ENCODE peak calls at places on chromosomes 3 and 15, in four cellular contexts. One of them, this sample, is unnamed.

GRCh38 chr3:52983336-52983807 is 62.5 kb downstream of the SFMBT1 start:
- DNase-seq in esophagus squamous epithelium: no peak
- DNase-seq in neural crest cell: no peak
- DNase-seq in mammary epithelial cell: no peak
- DNase-seq in this sample: peak

GRCh38 chr3:8278448-8278847 is 223.2 kb upstream of the LMCD1 start:
- DNase-seq in mammary epithelial cell: no peak
- DNase-seq in esophagus squamous epithelium: no peak
- DNase-seq in neural crest cell: no peak
- DNase-seq in this sample: no peak

GRCh38 chr3:12990781-12991480 is 82.3 kb downstream of the IQSEC1 start:
- DNase-seq in esophagus squamous epithelium: no peak
- DNase-seq in neural crest cell: no peak
- DNase-seq in mammary epithelial cell: peak
- DNase-seq in this sample: no peak

GRCh38 chr3:160810360-160810759 is 54.3 kb downstream of the PPM1L start:
- DNase-seq in esophagus squamous epithelium: no peak
- DNase-seq in mammary epithelial cell: no peak
- DNase-seq in neural crest cell: no peak
- DNase-seq in this sample: no peak

GRCh38 chr3:146275476-146275875 is 24.6 kb upstream of the PLSCR4 start:
- DNase-seq in esophagus squamous epithelium: no peak
- DNase-seq in neural crest cell: no peak
- DNase-seq in mammary epithelial cell: no peak
- DNase-seq in this sample: no peak

GRCh38 chr3:43035801-43036340 is 56.8 kb downstream of the GASK1A start:
- DNase-seq in mammary epithelial cell: no peak
- DNase-seq in esophagus squamous epithelium: no peak
- DNase-seq in neural crest cell: no peak
- DNase-seq in this sample: no peak

GRCh38 chr3:15342945-15343344 is 10.6 kb upstream of the SH3BP5 start:
- DNase-seq in neural crest cell: no peak
- DNase-seq in esophagus squamous epithelium: no peak
- DNase-seq in mammary epithelial cell: no peak
- DNase-seq in this sample: no peak

GRCh38 chr3:35900079-35900478 is 260.8 kb downstream of the ARPP21 start:
- DNase-seq in esophagus squamous epithelium: no peak
- DNase-seq in mammary epithelial cell: no peak
- DNase-seq in neural crest cell: no peak
- DNase-seq in this sample: no peak

GRCh38 chr15:29208352-29208751 is 61.3 kb downstream of the NSMCE3 start:
- DNase-seq in esophagus squamous epithelium: no peak
- DNase-seq in mammary epithelial cell: no peak
- DNase-seq in neural crest cell: no peak
- DNase-seq in this sample: no peak

GRCh38 chr15:29207027-29207757 is 62.4 kb downstream of the NSMCE3 start:
- DNase-seq in neural crest cell: no peak
- DNase-seq in mammary epithelial cell: no peak
- DNase-seq in esophagus squamous epithelium: no peak
- DNase-seq in this sample: no peak

GRCh38 chr15:29204356-29204755 is 65.3 kb downstream of the NSMCE3 start:
- DNase-seq in mammary epithelial cell: no peak
- DNase-seq in neural crest cell: no peak
- DNase-seq in esophagus squamous epithelium: no peak
- DNase-seq in this sample: no peak

DNA sequence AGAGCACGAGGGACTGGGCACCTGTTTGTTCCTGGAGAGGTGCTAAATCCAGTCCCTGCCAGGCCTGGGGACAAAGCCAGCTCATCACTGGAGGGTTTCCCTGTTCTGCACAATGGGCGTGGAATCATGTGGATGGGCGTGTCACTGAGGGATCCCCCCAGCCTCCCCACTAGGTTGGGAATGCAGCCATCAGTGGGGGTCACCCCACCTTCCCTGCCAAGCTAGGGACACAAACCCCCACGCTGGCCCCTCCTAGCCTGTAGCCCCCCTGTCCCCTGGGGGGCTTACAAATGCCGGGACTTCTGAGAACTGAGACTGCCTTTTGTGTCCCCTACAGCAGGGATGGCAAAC is 61.9 kb downstream of the NSMCE3 start:
- DNase-seq in neural crest cell: no peak
- DNase-seq in esophagus squamous epithelium: no peak
- DNase-seq in mammary epithelial cell: no peak
- DNase-seq in this sample: no peak
- TF ChIP-seq CTCF in neural crest cell: no peak
- TF ChIP-seq CTCF in esophagus squamous epithelium: no peak
- TF ChIP-seq CTCF in mammary epithelial cell: no peak
- TF ChIP-seq CTCF in this sample: no peak

GRCh38 chr3:150829408-150829807 is 66.4 kb upstream of the SIAH2 start:
- DNase-seq in esophagus squamous epithelium: no peak
- DNase-seq in neural crest cell: no peak
- DNase-seq in mammary epithelial cell: no peak
- DNase-seq in this sample: no peak

GRCh38 chr3:150830745-150831144 is 67.8 kb upstream of the SIAH2 start:
- DNase-seq in mammary epithelial cell: no peak
- DNase-seq in esophagus squamous epithelium: no peak
- DNase-seq in neural crest cell: no peak
- DNase-seq in this sample: no peak

GRCh38 chr3:150828997-150829396 is 66.0 kb upstream of the SIAH2 start:
- DNase-seq in esophagus squamous epithelium: no peak
- DNase-seq in mammary epithelial cell: no peak
- DNase-seq in neural crest cell: no peak
- DNase-seq in this sample: no peak

GRCh38 chr3:150828261-150828660 is 65.3 kb upstream of the SIAH2 start:
- DNase-seq in neural crest cell: no peak
- DNase-seq in mammary epithelial cell: no peak
- DNase-seq in esophagus squamous epithelium: no peak
- DNase-seq in this sample: no peak

DNA sequence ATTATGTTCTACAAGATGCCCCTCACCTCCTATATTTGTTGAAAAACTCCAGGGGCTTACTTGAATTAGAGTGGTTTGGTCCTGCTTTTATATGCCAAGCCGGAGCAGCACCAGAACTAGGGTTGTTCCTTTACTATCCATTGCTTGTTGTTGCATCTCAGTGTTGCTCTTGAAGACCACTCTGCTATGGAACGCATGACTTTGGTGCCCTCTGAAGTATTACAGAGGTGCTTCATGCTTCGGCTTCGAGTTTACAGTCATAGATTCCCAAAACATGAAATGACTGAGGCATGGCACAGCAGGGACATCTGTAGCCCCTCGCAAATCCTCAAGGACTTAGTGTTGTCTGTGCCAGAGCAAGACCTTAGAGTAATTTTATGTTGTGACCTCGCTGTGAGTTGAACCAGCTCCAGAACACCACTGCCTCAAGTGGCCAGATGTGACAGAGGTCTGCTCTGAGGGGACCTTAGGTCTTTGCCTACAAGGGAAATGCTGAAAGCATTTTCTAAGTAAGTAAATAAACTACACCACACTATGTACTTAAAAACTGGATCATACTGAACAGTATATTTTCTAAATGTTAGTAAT is 67.2 kb upstream of the SIAH2 start:
- DNase-seq in neural crest cell: no peak
- DNase-seq in mammary epithelial cell: no peak
- DNase-seq in esophagus squamous epithelium: no peak
- DNase-seq in this sample: peak
- TF ChIP-seq CTCF in neural crest cell: peak
- TF ChIP-seq CTCF in mammary epithelial cell: peak
- TF ChIP-seq CTCF in esophagus squamous epithelium: no peak
- TF ChIP-seq CTCF in this sample: peak

GRCh38 chr3:141996437-141996836 is 120.0 kb downstream of the ATP1B3 start:
- DNase-seq in mammary epithelial cell: peak
- DNase-seq in neural crest cell: no peak
- DNase-seq in esophagus squamous epithelium: no peak
- DNase-seq in this sample: no peak

GRCh38 chr3:141994856-141995255 is 118.4 kb downstream of the ATP1B3 start:
- DNase-seq in neural crest cell: no peak
- DNase-seq in mammary epithelial cell: no peak
- DNase-seq in esophagus squamous epithelium: no peak
- DNase-seq in this sample: no peak

GRCh38 chr3:142000341-142000870 is 124.0 kb downstream of the ATP1B3 start:
- DNase-seq in esophagus squamous epithelium: no peak
- DNase-seq in mammary epithelial cell: no peak
- DNase-seq in neural crest cell: no peak
- DNase-seq in this sample: no peak

GRCh38 chr3:142003291-142003690 is 126.8 kb downstream of the ATP1B3 start:
- DNase-seq in esophagus squamous epithelium: no peak
- DNase-seq in neural crest cell: no peak
- DNase-seq in mammary epithelial cell: no peak
- DNase-seq in this sample: no peak

DNA sequence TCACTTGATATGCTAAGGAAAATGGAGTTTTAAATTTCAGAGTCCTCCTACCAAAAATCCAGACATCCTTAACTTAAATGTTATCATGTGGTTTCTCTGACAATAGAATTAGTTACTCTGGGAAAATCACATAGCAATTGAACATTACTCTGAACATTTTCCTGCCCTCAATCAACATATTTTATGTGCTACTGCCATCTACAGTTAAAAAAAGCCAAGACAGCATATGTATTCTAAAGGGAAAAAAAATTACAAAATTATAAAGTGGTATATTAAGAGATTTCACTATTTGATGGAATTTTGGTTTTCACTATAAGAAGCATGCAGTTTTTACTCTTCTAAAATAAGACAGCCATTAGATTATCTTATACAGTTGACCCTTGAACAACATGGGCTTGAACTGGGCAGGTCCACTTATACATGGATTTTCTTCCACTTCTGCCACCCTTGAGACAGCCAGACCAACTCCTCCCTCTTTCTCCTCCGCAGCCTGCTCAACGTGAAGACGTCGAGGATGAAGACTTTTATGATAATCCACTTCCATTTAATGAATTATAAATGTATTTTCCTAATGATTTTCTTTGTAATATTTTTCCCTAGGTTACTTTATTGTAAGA is 122.3 kb downstream of the ATP1B3 start:
- DNase-seq in neural crest cell: no peak
- DNase-seq in esophagus squamous epithelium: no peak
- DNase-seq in mammary epithelial cell: peak
- DNase-seq in this sample: no peak
- TF ChIP-seq CTCF in neural crest cell: peak
- TF ChIP-seq CTCF in esophagus squamous epithelium: no peak
- TF ChIP-seq CTCF in mammary epithelial cell: peak
- TF ChIP-seq CTCF in this sample: peak

DNA sequence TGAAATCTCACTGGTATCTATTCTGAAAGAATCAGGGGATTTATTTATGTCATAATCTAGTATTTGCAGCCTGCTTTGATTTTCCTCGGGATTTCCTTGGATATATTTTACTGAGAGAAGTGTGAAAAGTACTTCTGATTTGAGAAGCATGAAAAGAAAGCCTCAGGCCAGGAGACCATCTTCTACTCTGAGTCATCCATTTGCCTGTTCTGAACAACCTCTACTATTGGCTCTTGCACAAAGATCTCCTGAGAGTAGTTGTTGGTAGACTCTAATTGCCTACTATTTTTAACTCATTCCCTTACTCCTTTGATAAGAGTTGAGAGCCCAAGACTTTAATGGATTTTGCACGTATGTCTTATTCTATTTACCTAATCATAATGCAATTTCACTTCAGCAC is 318.9 kb downstream of the BCHE start:
- DNase-seq in mammary epithelial cell: peak
- DNase-seq in esophagus squamous epithelium: no peak
- DNase-seq in neural crest cell: no peak
- DNase-seq in this sample: no peak
- TF ChIP-seq CTCF in mammary epithelial cell: no peak
- TF ChIP-seq CTCF in esophagus squamous epithelium: no peak
- TF ChIP-seq CTCF in neural crest cell: no peak
- TF ChIP-seq CTCF in this sample: no peak

This sample was measured in activated CD8-positive, alpha-beta T cell treated with anti-CD3 and anti-CD28 coated beads for 36 hours.